ENCODE peak calls at places on chromosomes 11 and 22, in six cellular contexts. N is sigmoid colon, K is HepG2, G is small intestine, Q is upper lobe of left lung, Y is HTR-8/SVneo. D is an unnamed sample.

GRCh38 chr11:48272551-48273080 is 9.0 kb downstream of the OR4X1 start:
- DNase-seq in Q (no peak), N (no peak), K (no peak), Y (no peak), G (no peak), D (no peak)

GRCh38 chr11:32892355-32893090 is at the start of gene QSER1:
- DNase-seq in Q (peak), K (peak), G (peak), N (peak), Y (peak), D (peak)

GRCh38 chr11:70331901-70332300 is 61.4 kb downstream of the PPFIA1 start:
- DNase-seq in N (no peak), Q (no peak), K (no peak), Y (no peak), G (no peak), D (peak)

GRCh38 chr22:39177456-39177775 is 24.9 kb upstream of the CBX7 start:
- DNase-seq in N (no peak), Q (no peak), Y (no peak), K (no peak), G (no peak), D (no peak)

GRCh38 chr11:69746780-69747742 is 28.1 kb downstream of the FGF4 start:
- DNase-seq in Q (no peak), K (no peak), G (no peak), Y (peak), N (no peak), D (no peak)

GRCh38 chr11:83044958-83045712 is 26.6 kb downstream of the RAB30 start:
- DNase-seq in K (no peak), N (no peak), Q (no peak), G (no peak), Y (peak), D (no peak)

GRCh38 chr11:131808466-131808865 is 438.1 kb downstream of the NTM start:
- DNase-seq in Q (no peak), G (no peak), K (no peak), N (no peak), Y (no peak), D (no peak)

GRCh38 chr11:129143335-129143734 is 48.8 kb downstream of the ARHGAP32 start:
- DNase-seq in N (peak), K (peak), G (peak), Y (peak), Q (peak), D (peak)

GRCh38 chr11:1639102-1639620 is 9.6 kb downstream of the KRTAP5-5 start:
- DNase-seq in N (peak), Q (peak), K (no peak), G (peak), Y (no peak), D (peak)

GRCh38 chr22:42970029-42970428 is 44.9 kb downstream of the PACSIN2 start:
- DNase-seq in Q (peak), G (no peak), Y (no peak), N (no peak), K (no peak), D (no peak)

GRCh38 chr11:125188021-125188420 is 23.5 kb downstream of the PKNOX2 start:
- DNase-seq in Y (no peak), G (no peak), N (no peak), Q (no peak), K (no peak), D (no peak)

GRCh38 chr11:108933630-108934029 is 268.8 kb downstream of the DDX10 start:
- DNase-seq in Q (no peak), Y (no peak), K (no peak), G (no peak), N (no peak), D (no peak)

GRCh38 chr11:86515297-86516094 is 140.8 kb downstream of the CCDC81 start:
- DNase-seq in Y (peak), Q (no peak), N (no peak), K (no peak), G (no peak), D (no peak)

GRCh38 chr11:83006877-83007330 is 64.8 kb downstream of the RAB30 start:
- DNase-seq in K (no peak), Y (no peak), Q (no peak), G (no peak), N (no peak), D (no peak)

GRCh38 chr11:85847436-85847835 is 7.7 kb upstream of the CCDC83 start:
- DNase-seq in N (no peak), Q (no peak), K (no peak), G (no peak), Y (no peak), D (no peak)

GRCh38 chr11:61377461-61378160 is 14.8 kb upstream of the TMEM216 start:
- DNase-seq in G (no peak), N (no peak), K (no peak), Y (no peak), Q (no peak), D (no peak)